ENCODE peak calls at places on chromosome 12, in nine cellular contexts. A is AG09309, L is colonic mucosa, N is adrenal gland, R is AG10803, C is fibroblast of lung, T is mammary epithelial cell, F is sigmoid colon, S is cardiac muscle cell. U is an unnamed sample.

GRCh38 chr12:53999596-54000104 is 311 bp upstream of the HOXC9 start:
- DNase-seq in S (no peak), C (peak), L (no peak), A (no peak), N (no peak), R (peak), F (no peak), T (peak), U (no peak)

GRCh38 chr12:61870658-61871559 is 389.3 kb upstream of the USP15 start:
- DNase-seq in R (no peak), A (no peak), S (no peak), T (no peak), F (no peak), N (no peak), C (no peak), L (no peak), U (no peak)

GRCh38 chr12:21296348-21296747 is 38.4 kb downstream of the SLCO1A2 start:
- DNase-seq in A (no peak), R (no peak), S (no peak), C (no peak), T (no peak), L (no peak), N (no peak), F (no peak), U (no peak)

GRCh38 chr12:68867606-68868005 is 59.6 kb downstream of the MDM2 start:
- DNase-seq in N (no peak), F (no peak), L (no peak), A (no peak), C (no peak), S (no peak), T (no peak), R (no peak), U (no peak)

GRCh38 chr12:52037248-52037861 is 13.9 kb upstream of the NR4A1 start:
- DNase-seq in A (no peak), F (peak), S (peak), T (no peak), R (peak), L (no peak), C (peak), N (peak), U (no peak)

GRCh38 chr12:132391326-132392041 is 62.1 kb upstream of the GALNT9 start:
- DNase-seq in N (no peak), F (peak), S (no peak), L (no peak), T (no peak), A (no peak), R (no peak), C (no peak), U (peak)

GRCh38 chr12:88063375-88063774 is 34.2 kb upstream of the C12orf50 start:
- DNase-seq in C (peak), F (no peak), A (no peak), T (peak), R (no peak), S (no peak), L (no peak), N (no peak), U (no peak)

GRCh38 chr12:69154585-69155363 is 84.6 kb upstream of the CPSF6 start:
- DNase-seq in F (peak), L (peak), R (peak), T (peak), N (peak), S (peak), A (peak), C (peak), U (no peak)

GRCh38 chr12:75554556-75554880 is 43.1 kb upstream of the KRR1 start:
- DNase-seq in R (peak), A (peak), C (peak), S (no peak), T (no peak), N (no peak), L (no peak), F (no peak), U (no peak)

GRCh38 chr12:85076688-85077430 is 40.7 kb downstream of the LRRIQ1 start:
- DNase-seq in L (no peak), N (no peak), C (peak), S (peak), T (peak), A (peak), F (no peak), R (peak), U (no peak)

GRCh38 chr12:31368666-31369361 is 42.9 kb upstream of the SINHCAF start:
- DNase-seq in N (no peak), F (no peak), L (peak), T (no peak), R (no peak), C (no peak), A (no peak), S (peak), U (no peak)

GRCh38 chr12:49089831-49090773 is 4.5 kb downstream of the DHH start:
- DNase-seq in R (peak), N (peak), S (peak), F (no peak), A (no peak), T (peak), C (peak), L (no peak), U (no peak)

GRCh38 chr12:52856787-52857186 is 8.0 kb upstream of the KRT78 start:
- DNase-seq in T (no peak), N (no peak), L (no peak), S (no peak), F (no peak), C (no peak), A (no peak), R (no peak), U (no peak)

GRCh38 chr12:106204312-106204711 is 43.5 kb downstream of the CKAP4 start:
- DNase-seq in F (no peak), C (no peak), A (no peak), L (no peak), T (no peak), N (no peak), S (no peak), R (peak), U (no peak)

GRCh38 chr12:64968989-64969819 is 144.8 kb downstream of the TBC1D30 start:
- DNase-seq in T (no peak), A (peak), R (no peak), C (peak), S (no peak), N (no peak), F (no peak), L (no peak), U (no peak)

GRCh38 chr12:65948320-65949008 is 124.2 kb downstream of the HMGA2 start:
- DNase-seq in A (peak), N (peak), L (no peak), C (peak), R (peak), T (peak), F (peak), S (no peak), U (no peak)

GRCh38 chr12:47717046-47717442 is 8.2 kb downstream of the ENDOU start:
- DNase-seq in T (no peak), S (no peak), C (peak), L (peak), A (no peak), N (no peak), F (no peak), R (no peak), U (no peak)

GRCh38 chr12:91870872-91871707 is 274.6 kb downstream of the BTG1 start:
- DNase-seq in L (no peak), A (no peak), R (no peak), S (no peak), F (no peak), N (no peak), T (no peak), C (no peak), U (no peak)

GRCh38 chr12:89878327-89878726 is 169.7 kb upstream of the ATP2B1 start:
- DNase-seq in L (no peak), N (no peak), T (no peak), C (no peak), A (no peak), F (no peak), R (no peak), S (no peak), U (no peak)

GRCh38 chr12:117101953-117102833 is 3.0 kb upstream of the TESC start:
- DNase-seq in R (no peak), L (no peak), N (peak), T (no peak), A (no peak), F (no peak), C (no peak), S (no peak), U (no peak)

GRCh38 chr12:16788888-16789790 is 183.2 kb upstream of the LMO3 start:
- DNase-seq in L (no peak), N (no peak), A (no peak), R (no peak), S (peak), F (no peak), C (no peak), T (no peak), U (no peak)

GRCh38 chr12:105033851-105034250 is 47.7 kb downstream of the NOPCHAP1 start:
- DNase-seq in S (no peak), A (no peak), R (no peak), N (no peak), F (no peak), T (no peak), C (no peak), L (no peak), U (no peak)

GRCh38 chr12:82176016-82176415 is 182.2 kb downstream of the CCDC59 start:
- DNase-seq in T (no peak), A (no peak), R (no peak), L (no peak), F (no peak), C (no peak), N (no peak), S (no peak), U (no peak)

GRCh38 chr12:90974286-90974685 is 19.3 kb upstream of the CCER1 start:
- DNase-seq in F (no peak), R (peak), N (no peak), T (peak), A (peak), S (no peak), C (no peak), L (no peak), U (no peak)

GRCh38 chr12:27334052-27334720 is 1.6 kb downstream of the BMAL2 start:
- DNase-seq in T (no peak), L (no peak), F (no peak), R (no peak), N (no peak), S (no peak), C (no peak), A (no peak), U (no peak)

GRCh38 chr12:75953312-75953906 is 78.2 kb downstream of the PHLDA1 start:
- DNase-seq in S (no peak), F (no peak), N (no peak), L (no peak), A (peak), C (peak), R (peak), T (peak), U (no peak)

GRCh38 chr12:128259556-128260070 is 7.4 kb upstream of the TMEM132C start:
- DNase-seq in N (peak), C (peak), T (no peak), R (no peak), A (no peak), S (peak), F (no peak), L (no peak), U (no peak)

GRCh38 chr12:80805106-80805505 is 88.4 kb downstream of the MYF5 start:
- DNase-seq in C (no peak), R (no peak), A (no peak), N (no peak), F (no peak), T (no peak), L (no peak), S (no peak), U (no peak)

GRCh38 chr12:24411948-24412347 is 462.5 kb upstream of the SOX5 start:
- DNase-seq in S (no peak), R (no peak), N (no peak), T (no peak), A (no peak), C (no peak), F (no peak), L (no peak), U (no peak)

GRCh38 chr12:127383281-127383680 is 883.7 kb upstream of the TMEM132C start:
- DNase-seq in R (peak), S (no peak), C (no peak), A (no peak), L (no peak), F (no peak), N (no peak), T (peak), U (no peak)

GRCh38 chr12:121837680-121838079 is 21.0 kb downstream of the HPD start:
- DNase-seq in T (no peak), C (no peak), A (no peak), S (no peak), R (no peak), N (no peak), F (no peak), L (no peak), U (no peak)

GRCh38 chr12:64998327-64999156 is 122.6 kb downstream of the WIF1 start:
- DNase-seq in F (no peak), A (no peak), C (no peak), N (no peak), R (peak), S (peak), L (no peak), T (peak), U (no peak)

GRCh38 chr12:12236896-12237295 is 29.9 kb downstream of the LRP6 start:
- DNase-seq in A (no peak), F (no peak), C (no peak), N (no peak), R (no peak), T (no peak), S (no peak), L (no peak), U (no peak)
- TF ChIP-seq CTCF in A (no peak), F (no peak), C (no peak), N (no peak), R (no peak), T (no peak), S (no peak), L (no peak), U (no peak)

GRCh38 chr12:120249875-120250795 is 15.4 kb downstream of the PXN start:
- DNase-seq in S (no peak), N (peak), C (no peak), F (peak), T (no peak), A (no peak), R (no peak), L (no peak), U (no peak)
- TF ChIP-seq CTCF in S (no peak), N (no peak), C (no peak), F (no peak), T (no peak), A (no peak), R (no peak), L (no peak), U (no peak)

GRCh38 chr12:125331342-125332052 is 266.3 kb downstream of the AACS start:
- DNase-seq in N (no peak), R (no peak), C (no peak), A (no peak), L (no peak), T (no peak), S (no peak), F (no peak), U (no peak)
- TF ChIP-seq CTCF in N (no peak), R (no peak), C (no peak), A (no peak), L (no peak), T (no peak), S (no peak), F (no peak), U (no peak)

GRCh38 chr12:93896427-93896826 is 219.3 kb downstream of the CRADD start:
- DNase-seq in T (no peak), C (no peak), F (no peak), N (no peak), R (peak), S (no peak), L (no peak), A (no peak), U (no peak)
- TF ChIP-seq CTCF in T (peak), C (no peak), F (no peak), N (peak), R (peak), S (peak), L (no peak), A (no peak), U (peak)

GRCh38 chr12:6852651-6853354 is 853 bp downstream of the USP5 start:
- DNase-seq in N (peak), C (peak), S (peak), T (peak), F (peak), L (peak), R (peak), A (no peak), U (no peak)

GRCh38 chr12:6850796-6851152 is 312 bp downstream of the CDCA3 start:
- DNase-seq in N (no peak), T (no peak), R (no peak), S (no peak), F (no peak), A (no peak), C (no peak), L (no peak), U (no peak)

GRCh38 chr12:6851921-6852650 is at the start of gene USP5:
- DNase-seq in T (peak), S (peak), C (peak), N (peak), L (peak), A (peak), R (peak), F (peak), U (peak)

GRCh38 chr12:6849976-6850560 is 1.0 kb downstream of the CDCA3 start:
- DNase-seq in T (no peak), C (no peak), R (no peak), L (no peak), F (no peak), A (no peak), S (no peak), N (no peak), U (no peak)

DNA sequence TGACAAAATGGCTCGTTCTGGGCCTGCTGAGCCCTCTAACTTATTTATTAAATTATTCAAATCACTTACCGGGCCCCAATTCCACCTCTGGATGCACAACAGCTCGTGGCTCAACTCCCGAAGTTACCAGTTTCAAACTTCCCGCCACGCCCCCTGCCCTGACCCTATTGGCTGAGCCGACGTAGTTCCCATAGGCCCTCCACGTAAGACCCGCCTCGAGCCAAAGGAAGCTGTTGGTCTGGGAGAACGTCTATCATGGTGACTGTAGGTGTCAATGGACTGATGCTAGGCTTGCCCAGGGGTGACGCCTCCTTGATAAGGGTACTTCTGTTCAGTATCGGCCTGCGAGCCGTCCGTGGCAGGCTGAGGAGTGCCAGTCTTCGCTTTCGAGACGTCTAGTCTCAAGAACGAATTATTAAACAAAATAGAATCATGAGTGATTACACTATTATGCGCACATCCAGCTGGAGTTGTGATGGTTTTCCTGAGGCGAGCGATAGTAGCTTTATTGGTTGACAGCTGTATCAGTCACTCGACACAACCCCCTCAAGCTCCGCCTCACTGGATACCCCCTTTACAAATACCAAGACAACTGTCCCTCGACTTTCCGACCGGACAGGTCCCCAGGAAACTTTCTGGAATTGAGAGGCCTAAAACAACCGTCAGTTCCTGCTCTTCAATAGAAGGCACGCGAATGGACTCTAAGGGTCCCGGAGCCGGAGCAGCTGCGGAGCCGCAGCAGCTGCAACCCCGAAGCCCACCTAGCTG is at the start of gene CDCA3:
- DNase-seq in R (peak), T (peak), N (peak), A (peak), F (peak), L (peak), C (peak), S (peak), U (no peak)
- TF ChIP-seq CTCF in R (no peak), T (no peak), N (no peak), A (no peak), F (no peak), L (no peak), C (no peak), S (no peak), U (no peak)

DNA sequence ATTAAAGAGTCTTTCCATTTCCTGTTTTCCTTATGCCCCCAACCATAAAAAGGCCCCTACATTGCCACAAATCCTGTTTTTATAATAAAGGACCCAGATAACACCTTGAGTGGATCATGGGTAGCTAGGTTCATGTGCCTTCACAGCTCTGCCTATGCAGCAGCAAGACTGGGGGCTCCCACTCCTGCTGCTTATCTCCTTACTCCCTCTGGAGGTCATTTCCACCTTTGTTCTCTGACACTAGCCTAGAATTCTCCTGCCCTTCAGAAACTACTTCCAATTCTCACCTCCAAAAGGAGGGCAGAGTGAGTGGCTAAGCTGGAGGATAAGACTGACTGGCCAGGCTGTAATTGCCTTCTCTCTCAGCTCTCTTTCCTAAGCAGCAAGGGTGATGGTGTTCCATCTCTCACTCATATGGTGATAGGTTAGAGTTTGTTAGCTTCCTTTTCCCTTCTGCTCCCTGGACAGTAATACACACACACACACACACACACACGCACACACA is 20.0 kb upstream of the STAC3 start:
- DNase-seq in R (no peak), S (peak), C (no peak), A (no peak), N (no peak), T (no peak), F (no peak), L (no peak), U (no peak)
- TF ChIP-seq CTCF in R (no peak), S (no peak), C (no peak), A (no peak), N (no peak), T (no peak), F (no peak), L (no peak), U (no peak)

U was measured in chondrocyte.